ENCODE peak calls at places on chromosomes 12 and 14, in four cellular contexts. H, W, C and Z are unnamed samples.

GRCh38 chr14:93078830-93079229 is 36.9 kb downstream of the ITPK1 start:
- DNase-seq in H (no peak), W (peak; percentile 25), C (no peak), Z (no peak)

GRCh38 chr12:116712458-116713303 is 25.2 kb downstream of the SPRING1 start:
- DNase-seq in H (no peak), W (no peak), C (no peak), Z (no peak)

GRCh38 chr14:101719045-101719645 is 42.4 kb upstream of the PPP2R5C start:
- DNase-seq in H (no peak), W (no peak), C (no peak), Z (no peak)

GRCh38 chr14:60510254-60510975 is 1.5 kb downstream of the SIX6 start:
- DNase-seq in H (peak; percentile 32), W (no peak), C (no peak), Z (peak; percentile 8)

GRCh38 chr14:102804858-102805257 is 27.6 kb downstream of the TRAF3 start:
- DNase-seq in H (no peak), W (no peak), C (no peak), Z (no peak)

GRCh38 chr12:101181776-101182175 is 28.3 kb downstream of the SLC5A8 start:
- DNase-seq in H (no peak), W (no peak), C (no peak), Z (no peak)

GRCh38 chr12:47867496-47867941 is 37.3 kb downstream of the VDR start:
- DNase-seq in H (no peak), W (peak; percentile 96), C (no peak), Z (no peak)

GRCh38 chr14:58060077-58060476 is 91.9 kb downstream of the ARMH4 start:
- DNase-seq in H (no peak), W (no peak), C (no peak), Z (no peak)

GRCh38 chr14:34035177-34035933 is 84.5 kb upstream of the EGLN3 start:
- DNase-seq in H (no peak), W (no peak), C (no peak), Z (no peak)

GRCh38 chr14:89805501-89805900 is 149.0 kb downstream of the EFCAB11 start:
- DNase-seq in H (no peak), W (peak; percentile 62), C (no peak), Z (no peak)

GRCh38 chr14:64826333-64826732 is 53.4 kb downstream of the SPTB start:
- DNase-seq in H (no peak), W (peak; percentile 22), C (no peak), Z (no peak)

GRCh38 chr12:45725631-45726593 is 3.6 kb upstream of the ARID2 start:
- DNase-seq in H (peak; percentile 41), W (peak; percentile 51), C (no peak), Z (peak; percentile 23)

GRCh38 chr12:21546721-21547120 is 20.6 kb downstream of the SPX start:
- DNase-seq in H (peak; percentile 75), W (no peak), C (no peak), Z (no peak)

GRCh38 chr12:111209779-111210178 is 159.1 kb downstream of the PHETA1 start:
- DNase-seq in H (no peak), W (no peak), C (no peak), Z (no peak)

GRCh38 chr14:91975763-91976162 is 28.3 kb upstream of the FBLN5 start:
- DNase-seq in H (no peak), W (no peak), C (no peak), Z (no peak)

GRCh38 chr14:89618309-89618708 is 201.3 kb upstream of the FOXN3 start:
- DNase-seq in H (no peak), W (no peak), C (no peak), Z (no peak)

GRCh38 chr14:28756896-28757570 is 9.6 kb upstream of the FOXG1 start:
- DNase-seq in H (peak; percentile 74), W (peak; percentile 54), C (peak; percentile 62), Z (no peak)

GRCh38 chr12:118013283-118013682 is 3.2 kb upstream of the RFC5 start:
- DNase-seq in H (no peak), W (no peak), C (no peak), Z (no peak)

GRCh38 chr14:52266179-52266578 is 1.3 kb upstream of the PTGDR start:
- DNase-seq in H (no peak), W (peak; percentile 49), C (no peak), Z (no peak)

GRCh38 chr12:70638639-70639349 is 1.6 kb upstream of the PTPRB start:
- DNase-seq in H (no peak), W (no peak), C (no peak), Z (no peak)

GRCh38 chr12:75666980-75667359 is 155.6 kb upstream of the KRR1 start:
- DNase-seq in H (no peak), W (peak; percentile 92), C (no peak), Z (no peak)

GRCh38 chr12:95228617-95229016 is 11.0 kb downstream of the VEZT start:
- DNase-seq in H (no peak), W (no peak), C (no peak), Z (no peak)

GRCh38 chr12:95230313-95230712 is 12.7 kb downstream of the VEZT start:
- DNase-seq in H (no peak), W (no peak), C (no peak), Z (no peak)

GRCh38 chr12:95231190-95231589 is 13.6 kb downstream of the VEZT start:
- DNase-seq in H (no peak), W (peak; percentile 71), C (no peak), Z (no peak)

GRCh38 chr12:95225645-95226212 is 8.1 kb downstream of the VEZT start:
- DNase-seq in H (no peak), W (no peak), C (no peak), Z (no peak)

GRCh38 chr12:95227818-95228356 is 10.3 kb downstream of the VEZT start:
- DNase-seq in H (no peak), W (no peak), C (no peak), Z (no peak)
- H3K4me1 ChIP-seq in H (peaks cover 2% of the 10 kb centered on the region), W (peaks cover 14% of the 10 kb centered on the region), C (no peaks in the 10 kb centered on the region), Z (no peaks in the 10 kb centered on the region)

GRCh38 chr14:94771906-94772468 is 2.1 kb upstream of the GSC start:
- DNase-seq in H (peak; percentile 78), W (no peak), C (no peak), Z (no peak)

GRCh38 chr14:94775082-94775874 is 5.4 kb upstream of the GSC start:
- DNase-seq in H (peak; percentile 97), W (no peak), C (peak; percentile 56), Z (no peak)

GRCh38 chr14:94773682-94774211 is 3.8 kb upstream of the GSC start:
- DNase-seq in H (peak; percentile 81), W (no peak), C (peak; percentile 76), Z (no peak)

GRCh38 chr14:94771191-94771905 is 1.4 kb upstream of the GSC start:
- DNase-seq in H (peak; percentile 82), W (no peak), C (no peak), Z (no peak)

DNA sequence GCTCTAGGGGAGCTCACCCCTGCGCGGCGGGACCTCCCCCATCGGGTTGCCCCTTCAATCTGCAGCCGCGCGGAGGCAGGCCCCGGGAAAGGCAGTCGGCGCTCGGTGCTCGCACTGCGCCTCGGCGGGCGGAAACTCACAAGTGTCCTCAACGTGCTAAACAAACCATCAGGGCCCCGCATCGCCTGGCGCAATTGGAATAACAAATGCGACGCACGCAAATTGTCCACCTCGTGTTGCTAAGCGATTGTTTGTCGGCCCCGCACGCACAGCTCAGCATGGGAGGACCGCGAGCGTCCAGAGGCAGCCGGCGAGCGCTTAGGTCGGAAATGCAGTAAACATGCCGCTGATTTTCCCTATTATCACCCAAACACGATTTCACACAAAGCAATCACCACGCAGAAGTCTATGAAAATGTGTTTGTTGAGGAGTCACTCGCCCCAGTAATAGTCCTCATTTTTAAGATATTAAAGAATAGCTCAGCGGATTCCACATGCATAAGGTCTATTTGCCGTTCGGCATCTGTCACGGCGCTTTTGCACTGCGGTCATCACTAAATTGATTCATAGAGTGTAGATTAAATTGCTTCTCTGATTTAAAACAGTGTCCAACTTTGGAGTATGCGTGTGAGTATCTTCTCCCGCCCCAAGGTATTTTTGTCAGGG is 3.2 kb upstream of the GSC start:
- DNase-seq in H (peak; percentile 78), W (no peak), C (peak; percentile 86), Z (no peak)
- H2BK15ac ChIP-seq in H (no peak overlapping the region), W (no peak overlapping the region), C (no peak overlapping the region), Z (peak overlapping the region; percentile 44)

GRCh38 chr12:65759735-65760134 is 64.5 kb upstream of the HMGA2 start:
- DNase-seq in H (no peak), W (no peak), C (no peak), Z (no peak)
- H3K4ac ChIP-seq in H (no peak overlapping the region), W (no peak overlapping the region), C (no peak overlapping the region), Z (no peak overlapping the region)

GRCh38 chr12:106108187-106108816 is 30.5 kb downstream of the NUAK1 start:
- DNase-seq in H (peak; percentile 90), W (peak; percentile 65), C (peak; percentile 83), Z (no peak)
- H3K4me1 ChIP-seq in H (peaks cover 27% of the 10 kb centered on the region), W (peaks cover 31% of the 10 kb centered on the region), C (peaks cover 20% of the 10 kb centered on the region), Z (peaks cover 49% of the 10 kb centered on the region)

GRCh38 chr12:109056891-109057290 is 4.5 kb downstream of the USP30 start:
- DNase-seq in H (no peak), W (no peak), C (no peak), Z (no peak)
- H2BK15ac ChIP-seq in H (no peak overlapping the region), W (no peak overlapping the region), C (no peak overlapping the region), Z (no peak overlapping the region)

GRCh38 chr14:54590481-54590880 is 23.6 kb downstream of the SAMD4A start:
- DNase-seq in H (no peak), W (no peak), C (no peak), Z (no peak)

GRCh38 chr14:54591461-54592245 is 24.7 kb downstream of the SAMD4A start:
- DNase-seq in H (no peak), W (no peak), C (no peak), Z (no peak)

GRCh38 chr14:54594531-54594930 is 27.6 kb downstream of the SAMD4A start:
- DNase-seq in H (no peak), W (no peak), C (no peak), Z (no peak)

GRCh38 chr14:54589843-54590242 is 22.9 kb downstream of the SAMD4A start:
- DNase-seq in H (no peak), W (no peak), C (no peak), Z (no peak)

GRCh38 chr14:54593860-54594259 is 26.9 kb downstream of the SAMD4A start:
- DNase-seq in H (no peak), W (peak; percentile 72), C (no peak), Z (no peak)
- H3K4ac ChIP-seq in H (no peak overlapping the region), W (peak overlapping the region; percentile 30), C (no peak overlapping the region), Z (no peak overlapping the region)

GRCh38 chr12:92362109-92362508 is 216.5 kb upstream of the BTG1 start:
- DNase-seq in H (no peak), W (no peak), C (no peak), Z (no peak)
- H3K4me1 ChIP-seq in H (no peaks in the 10 kb centered on the region), W (no peaks in the 10 kb centered on the region), C (peaks cover 5% of the 10 kb centered on the region), Z (peaks cover 18% of the 10 kb centered on the region)

GRCh38 chr12:52148541-52149181 is 43.2 kb downstream of the KRT80 start:
- DNase-seq in H (no peak), W (no peak), C (peak; percentile 91), Z (no peak)
- H2BK15ac ChIP-seq in H (no peak overlapping the region), W (peak overlapping the region; percentile 99), C (no peak overlapping the region), Z (peak overlapping the region; percentile 30)

DNA sequence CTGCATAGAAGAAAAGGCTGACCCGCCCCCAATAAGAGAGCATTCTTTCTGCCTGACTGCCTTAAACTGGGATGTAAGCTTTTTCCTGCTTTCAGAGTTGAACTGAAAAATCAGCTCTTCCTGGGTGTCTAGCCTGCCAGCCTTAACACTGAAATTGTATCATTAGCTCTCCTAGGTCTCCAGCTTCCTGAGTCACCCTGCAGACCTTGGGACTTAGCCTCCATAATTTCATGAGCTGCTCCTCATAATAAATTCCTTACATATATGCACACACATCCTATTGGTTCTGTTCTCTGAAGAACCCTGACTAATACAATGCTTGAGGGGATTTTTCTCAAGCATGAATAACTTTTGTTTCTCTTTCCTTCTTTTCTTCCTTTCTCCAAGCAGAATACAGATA is 76.4 kb upstream of the FAR2 start:
- DNase-seq in H (no peak), W (peak; percentile 4), C (no peak), Z (no peak)
- H3K4ac ChIP-seq in H (no peak overlapping the region), W (no peak overlapping the region), C (no peak overlapping the region), Z (no peak overlapping the region)